ENCODE peak calls at places on chromosomes 12 and 14, in nine cellular contexts. K is lower lobe of right lung, S is GM23338, Z is GM12865, L is activated B cell treated with CpG ODN at 0.5 μM for 24 hours, O is cardiac muscle cell, U is HFFc6, D is ovary, C is natural killer cell. G is an unnamed sample.

GRCh38 chr12:118307069-118307954 is 65.4 kb downstream of the TAOK3 start:
- DNase-seq in C (no peak), U (peak; percentile 93), Z (peak; percentile 85), D (peak; percentile 24), O (peak; percentile 87), S (no peak), L (no peak), K (no peak), G (no peak)

GRCh38 chr12:108856170-108856427 is 1.3 kb downstream of the SSH1 start:
- DNase-seq in D (no peak), Z (no peak), O (no peak), C (no peak), L (no peak), K (peak; percentile 50), U (no peak), S (no peak), G (no peak)

GRCh38 chr12:110661337-110661972 is 27.5 kb downstream of the HVCN1 start:
- DNase-seq in Z (peak; percentile 97), C (peak; percentile 72), O (no peak), D (no peak), U (no peak), K (peak; percentile 61), L (peak; percentile 73), S (no peak), G (no peak)

GRCh38 chr12:50166776-50167025 is 468 bp downstream of the CERS5 start:
- DNase-seq in U (no peak), L (no peak), Z (peak; percentile 65), D (peak; percentile 47), O (no peak), S (no peak), C (peak; percentile 20), K (peak; percentile 75), G (no peak)

GRCh38 chr14:34943506-34943905 is 39.3 kb upstream of the SRP54 start:
- DNase-seq in Z (no peak), L (no peak), D (no peak), S (no peak), U (no peak), O (no peak), C (no peak), K (no peak), G (no peak)

GRCh38 chr12:10722502-10722904 is 620 bp downstream of the YBX3 start:
- DNase-seq in U (peak; percentile 48), O (peak; percentile 70), K (peak; percentile 68), Z (peak; percentile 66), D (peak; percentile 65), C (peak; percentile 47), S (no peak), L (peak; percentile 57), G (peak; percentile 63)

GRCh38 chr14:63662776-63663175 is 21.1 kb upstream of the WDR89 start:
- DNase-seq in L (no peak), Z (no peak), U (no peak), S (no peak), O (no peak), C (no peak), K (no peak), D (no peak), G (no peak)

GRCh38 chr12:91332305-91332704 is 149.7 kb upstream of the DCN start:
- DNase-seq in K (no peak), O (peak; percentile 58), C (no peak), Z (no peak), S (no peak), U (no peak), D (no peak), L (no peak), G (no peak)

GRCh38 chr12:122867701-122868461 is 28.0 kb downstream of the VPS37B start:
- DNase-seq in Z (no peak), S (peak; percentile 84), D (no peak), K (peak; percentile 52), U (no peak), O (no peak), L (no peak), C (no peak), G (no peak)

GRCh38 chr14:59190372-59190771 is 1.9 kb downstream of the DAAM1 start:
- DNase-seq in K (no peak), D (no peak), Z (peak; percentile 34), U (peak; percentile 16), C (no peak), L (no peak), S (peak; percentile 75), O (peak; percentile 25), G (no peak)

GRCh38 chr12:13362260-13362841 is 165.8 kb downstream of the EMP1 start:
- DNase-seq in K (peak; percentile 54), L (peak; percentile 33), D (no peak), Z (peak; percentile 75), C (no peak), U (peak; percentile 43), O (peak; percentile 64), S (peak; percentile 89), G (no peak)

GRCh38 chr12:55009171-55009570 is 10.6 kb upstream of the NEUROD4 start:
- DNase-seq in D (no peak), C (no peak), Z (no peak), L (no peak), S (no peak), K (no peak), O (no peak), U (no peak), G (no peak)

GRCh38 chr12:66269757-66270383 is 32.4 kb upstream of the HELB start:
- DNase-seq in S (peak; percentile 89), K (no peak), C (no peak), L (no peak), U (peak; percentile 55), Z (peak; percentile 52), O (peak; percentile 63), D (no peak), G (no peak)

GRCh38 chr12:126369487-126370463 is 1304.5 kb downstream of the AACS start:
- DNase-seq in S (peak; percentile 20), O (peak; percentile 45), C (no peak), D (no peak), K (no peak), U (peak; percentile 44), L (no peak), Z (no peak), G (no peak)

DNA sequence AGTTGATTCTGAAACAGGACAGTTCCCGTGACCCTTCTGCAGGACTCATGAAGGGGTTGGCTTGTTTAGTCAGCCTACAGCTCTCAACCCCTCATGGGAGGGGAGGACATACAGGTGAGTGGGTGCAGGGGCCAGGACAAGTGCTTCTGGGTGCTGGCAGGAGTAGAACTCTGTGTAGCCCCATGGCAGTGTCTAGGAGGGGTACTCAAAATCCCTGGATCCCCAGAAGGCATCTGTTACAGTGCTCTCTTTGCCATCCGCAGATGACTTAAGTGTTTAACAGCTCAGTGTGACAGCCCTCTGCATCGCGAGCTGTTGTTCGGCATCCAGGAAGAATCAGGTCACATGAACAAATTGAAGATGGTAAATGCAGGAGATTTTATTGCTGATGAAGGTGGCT is 91.0 kb downstream of the PIK3C2G start:
- DNase-seq in K (no peak), Z (no peak), C (no peak), D (no peak), O (no peak), S (no peak), L (no peak), U (no peak), G (no peak)
- TF ChIP-seq CTCF in K (no peak), Z (no peak), C (no peak), D (no peak), O (no peak), S (no peak), L (no peak), U (no peak), G (no peak)

GRCh38 chr12:17079251-17079909 is 473.4 kb upstream of the LMO3 start:
- DNase-seq in O (no peak), D (no peak), C (no peak), L (no peak), U (no peak), Z (no peak), K (no peak), S (peak; percentile 19), G (no peak)
- TF ChIP-seq CTCF in O (no peak), D (no peak), C (no peak), L (no peak), U (no peak), Z (no peak), K (no peak), S (peak; percentile 55), G (no peak)

GRCh38 chr14:52129733-52130132 is 60.9 kb upstream of the NID2 start:
- DNase-seq in L (no peak), S (no peak), Z (no peak), D (no peak), O (no peak), C (no peak), U (no peak), K (no peak), G (no peak)

GRCh38 chr14:52125885-52126284 is 57.0 kb upstream of the NID2 start:
- DNase-seq in K (no peak), O (no peak), C (no peak), Z (peak; percentile 10), U (no peak), L (no peak), S (no peak), D (no peak), G (no peak)

DNA sequence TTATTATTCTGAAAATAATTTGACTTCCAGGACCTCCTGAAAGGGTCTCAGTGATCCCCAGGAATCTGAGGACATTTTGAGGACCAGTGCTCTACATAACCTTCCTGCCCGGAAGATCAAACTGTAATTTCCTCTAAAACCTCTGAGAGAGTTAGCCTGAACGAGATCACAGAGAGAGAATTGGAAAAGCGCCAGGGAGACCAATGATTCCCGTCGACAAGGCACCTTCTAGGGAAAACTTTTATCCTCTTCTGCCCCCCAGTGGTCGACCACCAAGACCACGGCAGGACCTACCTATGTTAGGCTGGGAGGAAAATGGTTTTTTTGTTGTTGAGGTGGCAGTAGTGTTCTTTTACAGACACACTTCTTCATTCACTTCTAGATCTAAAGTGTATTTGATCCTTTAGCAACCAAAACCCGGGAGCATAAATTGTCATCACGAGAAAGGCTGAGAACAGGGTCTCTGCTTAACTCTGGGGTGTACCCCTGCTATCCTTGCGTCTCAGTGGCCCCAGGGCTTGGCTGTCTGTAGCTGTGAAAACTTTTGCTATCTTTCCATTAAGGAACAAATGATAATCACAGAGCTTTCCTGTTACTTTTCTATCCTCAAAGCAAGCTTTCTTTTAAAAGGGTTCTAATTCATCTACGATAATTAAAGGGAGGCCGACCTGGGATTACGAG is 62.9 kb upstream of the NID2 start:
- DNase-seq in C (no peak), U (peak; percentile 92), Z (peak; percentile 72), S (peak; percentile 93), O (peak; percentile 98), D (peak; percentile 90), L (no peak), K (no peak), G (peak; percentile 64)
- TF ChIP-seq CTCF in C (peak; percentile 47), U (peak; percentile 93), Z (peak; percentile 43), S (peak; percentile 87), O (peak; percentile 71), D (peak; percentile 62), L (no peak), K (peak; percentile 64), G (peak; percentile 81)

GRCh38 chr12:101880769-101881168 is 3.4 kb downstream of the DRAM1 start:
- DNase-seq in S (no peak), C (no peak), U (no peak), L (no peak), D (no peak), K (no peak), Z (no peak), O (no peak), G (no peak)
- TF ChIP-seq CTCF in S (no peak), C (no peak), U (no peak), L (no peak), D (no peak), K (no peak), Z (no peak), O (no peak), G (no peak)

DNA sequence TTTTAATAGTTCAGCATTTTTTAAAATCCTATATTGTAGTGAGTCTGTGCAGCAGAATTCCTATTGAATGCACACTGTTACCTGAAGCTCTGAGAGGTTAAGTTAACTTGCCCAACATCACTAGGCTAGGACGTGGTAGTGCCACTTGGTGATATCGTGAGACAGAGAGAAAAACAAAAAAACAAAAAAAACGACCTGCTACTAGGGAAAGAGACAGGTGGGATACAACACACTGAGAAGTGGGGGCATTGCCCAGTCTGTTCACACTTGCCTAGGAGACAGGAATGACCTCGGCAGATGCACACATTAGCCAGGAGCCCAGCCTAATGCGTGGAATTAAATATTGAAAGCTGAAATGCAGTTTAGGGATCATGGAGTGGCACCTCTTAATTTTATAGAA is 129.7 kb upstream of the CCND2 start:
- DNase-seq in C (no peak), D (no peak), L (no peak), Z (no peak), S (peak; percentile 56), K (no peak), U (no peak), O (no peak), G (no peak)
- TF ChIP-seq CTCF in C (no peak), D (no peak), L (no peak), Z (peak; percentile 21), S (peak; percentile 12), K (no peak), U (peak; percentile 35), O (no peak), G (no peak)

G was measured in mesothelial cell of epicardium.